ENCODE peak calls at places on chromosomes 5 and 9, in five cellular contexts. G is fibroblast of villous mesenchyme, E is mammary epithelial cell, W is Panc1, C is small intestine. T is an unnamed sample.

GRCh38 chr5:52746539-52746938 is 41.2 kb upstream of the ITGA1 start:
- DNase-seq in G (peak; percentile 43), E (no peak), W (no peak), C (no peak), T (no peak)

GRCh38 chr5:155786108-155786507 is 540.9 kb upstream of the SGCD start:
- DNase-seq in G (no peak), E (no peak), W (no peak), C (no peak), T (no peak)

GRCh38 chr5:139951296-139951924 is 91.7 kb downstream of the NRG2 start:
- DNase-seq in G (no peak), E (no peak), W (no peak), C (no peak), T (no peak)

GRCh38 chr5:80275347-80275746 is 19.5 kb upstream of the SERINC5 start:
- DNase-seq in G (peak; percentile 43), E (no peak), W (no peak), C (no peak), T (no peak)

GRCh38 chr9:6272229-6272597 is 56.0 kb upstream of the TPD52L3 start:
- DNase-seq in G (peak; percentile 93), E (peak; percentile 87), W (no peak), C (peak; percentile 5), T (no peak)

GRCh38 chr5:91419571-91420537 is 36.7 kb upstream of the ARRDC3 start:
- DNase-seq in G (peak; percentile 75), E (peak; percentile 29), W (peak; percentile 32), C (peak; percentile 68), T (no peak)

GRCh38 chr9:107240260-107240659 is 42.8 kb upstream of the RAD23B start:
- DNase-seq in G (no peak), E (no peak), W (no peak), C (no peak), T (no peak)

GRCh38 chr5:111694183-111694582 is 62.8 kb downstream of the NREP start:
- DNase-seq in G (peak; percentile 90), E (peak; percentile 82), W (no peak), C (no peak), T (no peak)

GRCh38 chr5:19886123-19886921 is 101.7 kb downstream of the CDH18 start:
- DNase-seq in G (peak; percentile 2), E (peak; percentile 76), W (peak; percentile 73), C (no peak), T (no peak)

GRCh38 chr5:113140837-113141661 is 164.5 kb downstream of the DCP2 start:
- DNase-seq in G (peak; percentile 96), E (peak; percentile 90), W (no peak), C (no peak), T (no peak)

GRCh38 chr9:100324594-100325200 is 28.0 kb downstream of the TEX10 start:
- DNase-seq in G (peak; percentile 67), E (no peak), W (no peak), C (peak; percentile 14), T (no peak)

GRCh38 chr5:118548761-118549160 is 439.6 kb downstream of the DTWD2 start:
- DNase-seq in G (peak; percentile 24), E (peak; percentile 79), W (no peak), C (no peak), T (no peak)

GRCh38 chr9:20215552-20215951 is 406.7 kb downstream of the MLLT3 start:
- DNase-seq in G (no peak), E (no peak), W (no peak), C (no peak), T (no peak)

GRCh38 chr9:2810424-2811075 is 33.3 kb downstream of the PUM3 start:
- DNase-seq in G (no peak), E (no peak), W (no peak), C (no peak), T (no peak)

GRCh38 chr5:58933891-58934628 is 351.2 kb downstream of the RAB3C start:
- DNase-seq in G (no peak), E (peak; percentile 5), W (no peak), C (no peak), T (no peak)

GRCh38 chr5:55621218-55621617 is 86.5 kb upstream of the PLPP1 start:
- DNase-seq in G (peak; percentile 91), E (no peak), W (no peak), C (no peak), T (no peak)

GRCh38 chr5:132012385-132013005 is 1.0 kb upstream of the ACSL6 start:
- DNase-seq in G (peak; percentile 66), E (peak; percentile 39), W (no peak), C (no peak), T (no peak)

GRCh38 chr9:81822967-81823366 is 105.3 kb upstream of the SPATA31D4 start:
- DNase-seq in G (no peak), E (no peak), W (no peak), C (no peak), T (no peak)

GRCh38 chr5:125575561-125576504 is 829.4 kb upstream of the ZNF608 start:
- DNase-seq in G (peak; percentile 85), E (no peak), W (no peak), C (peak; percentile 13), T (peak; percentile 4)
- H3K4me3 ChIP-seq in G (no peak overlapping the region), E (no peak overlapping the region), W (no peak overlapping the region), C (no peak overlapping the region), T (no peak overlapping the region)

GRCh38 chr5:2802693-2803365 is 51.4 kb upstream of the IRX2 start:
- DNase-seq in G (no peak), E (no peak), W (no peak), C (no peak), T (no peak)

GRCh38 chr5:2797160-2797559 is 45.7 kb upstream of the IRX2 start:
- DNase-seq in G (no peak), E (no peak), W (no peak), C (no peak), T (no peak)

GRCh38 chr5:2797981-2798380 is 46.5 kb upstream of the IRX2 start:
- DNase-seq in G (no peak), E (peak; percentile 58), W (no peak), C (no peak), T (no peak)

GRCh38 chr5:2801602-2802525 is 50.4 kb upstream of the IRX2 start:
- DNase-seq in G (no peak), E (no peak), W (no peak), C (no peak), T (no peak)

DNA sequence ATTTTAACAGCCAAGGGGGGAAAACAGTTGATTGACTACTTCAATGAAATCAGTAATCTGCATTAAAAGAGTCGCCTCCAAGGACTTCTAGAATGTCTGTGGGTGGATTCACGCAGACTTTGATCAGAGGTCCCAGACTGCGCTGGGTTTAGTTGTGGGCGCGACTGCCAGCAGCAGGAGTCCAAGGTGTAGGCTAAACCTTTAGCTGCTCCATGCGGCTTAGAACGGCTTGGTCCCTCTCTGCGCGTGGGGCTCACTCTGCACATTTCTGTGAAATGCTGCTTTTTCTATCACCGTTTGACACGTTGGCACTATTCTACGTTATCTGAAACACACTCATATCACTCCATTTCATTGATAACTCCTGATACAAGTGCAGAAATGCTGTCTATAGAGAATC is 48.6 kb upstream of the IRX2 start:
- DNase-seq in G (no peak), E (no peak), W (no peak), C (peak; percentile 4), T (no peak)
- H3K4me3 ChIP-seq in G (no peak overlapping the region), E (no peak overlapping the region), W (no peak overlapping the region), C (no peak overlapping the region), T (no peak overlapping the region)

DNA sequence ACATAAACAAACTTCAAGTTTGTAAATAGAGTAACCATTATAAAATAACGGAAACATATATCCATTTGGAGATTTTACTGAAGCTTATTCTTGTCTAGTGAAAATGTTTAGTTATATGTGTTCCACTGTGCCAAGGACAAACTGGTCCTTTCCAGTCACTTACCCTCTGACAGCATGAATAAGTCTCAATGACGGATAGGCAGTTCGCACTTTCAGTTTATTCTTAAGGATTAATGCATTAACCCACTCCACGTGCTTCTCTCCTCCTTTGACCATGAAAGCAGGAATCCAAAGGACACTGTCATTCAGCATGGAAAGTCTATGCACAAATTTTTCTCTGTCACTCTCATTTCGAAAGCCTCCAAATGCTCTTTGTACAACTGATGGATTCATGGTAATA is 47.1 kb downstream of the ST8SIA4 start:
- DNase-seq in G (no peak), E (no peak), W (no peak), C (no peak), T (no peak)
- H3K4me3 ChIP-seq in G (no peak overlapping the region), E (no peak overlapping the region), W (no peak overlapping the region), C (no peak overlapping the region), T (no peak overlapping the region)

GRCh38 chr9:135478858-135479468 is 619 bp upstream of the PPP1R26 start:
- DNase-seq in G (peak; percentile 29), E (peak; percentile 25), W (no peak), C (peak; percentile 68), T (no peak)

GRCh38 chr9:135476561-135476960 is 3.0 kb upstream of the PPP1R26 start:
- DNase-seq in G (no peak), E (no peak), W (no peak), C (no peak), T (no peak)

GRCh38 chr9:135478191-135478590 is 1.4 kb upstream of the PPP1R26 start:
- DNase-seq in G (no peak), E (no peak), W (no peak), C (no peak), T (no peak)

GRCh38 chr9:135474915-135475314 is 4.7 kb upstream of the PPP1R26 start:
- DNase-seq in G (peak; percentile 20), E (no peak), W (no peak), C (no peak), T (no peak)

GRCh38 chr9:135476981-135477380 is 2.6 kb upstream of the PPP1R26 start:
- DNase-seq in G (peak; percentile 66), E (peak; percentile 60), W (no peak), C (no peak), T (no peak)
- H3K4me3 ChIP-seq in G (no peak overlapping the region), E (no peak overlapping the region), W (no peak overlapping the region), C (no peak overlapping the region), T (no peak overlapping the region)

GRCh38 chr5:122124766-122125165 is 4.6 kb upstream of the ZNF474 start:
- DNase-seq in G (no peak), E (no peak), W (no peak), C (no peak), T (no peak)

GRCh38 chr5:122126711-122127385 is 2.5 kb upstream of the ZNF474 start:
- DNase-seq in G (peak; percentile 46), E (no peak), W (no peak), C (peak; percentile 1), T (no peak)

GRCh38 chr5:122126177-122126701 is 3.1 kb upstream of the ZNF474 start:
- DNase-seq in G (peak; percentile 78), E (peak; percentile 77), W (no peak), C (no peak), T (no peak)

GRCh38 chr5:122130152-122130551 is 806 bp downstream of the ZNF474 start:
- DNase-seq in G (no peak), E (no peak), W (no peak), C (no peak), T (no peak)

DNA sequence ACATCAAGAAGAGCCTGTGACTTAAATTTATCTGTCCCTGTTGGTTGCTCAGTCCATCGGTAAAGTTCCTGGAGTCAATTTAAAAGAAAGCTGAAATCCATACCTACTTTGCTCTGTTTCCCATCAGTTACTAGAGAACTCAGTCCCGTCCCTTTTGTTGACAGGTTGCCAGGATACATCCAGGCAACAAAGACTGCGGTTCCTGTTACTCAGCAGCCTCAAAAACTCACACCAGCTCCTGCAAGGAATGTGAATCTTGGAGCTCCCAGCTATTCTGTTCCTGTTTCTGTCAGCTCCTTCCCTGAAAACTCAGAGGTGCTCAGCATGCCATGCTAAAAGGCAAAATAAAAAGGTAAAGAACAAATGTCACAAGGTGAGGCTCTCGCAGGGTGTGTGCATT is at the start of gene ZNF474:
- DNase-seq in G (peak; percentile 93), E (peak; percentile 97), W (peak; percentile 55), C (peak; percentile 10), T (peak; percentile 76)
- H3K4me3 ChIP-seq in G (no peak within 1 kb of the TSS), E (no peak within 1 kb of the TSS), W (no peak within 1 kb of the TSS), C (no peak within 1 kb of the TSS), T (no peak within 1 kb of the TSS)

T was measured in iPS DF 6.9.